ENCODE peak calls at places on chromosomes 1 and 21, in six cellular contexts. One of them, this sample, is unnamed.
A peak's percentile ranks its signal among the peaks of the same experiment; 100 is the strongest.

GRCh38 chr21:31656199-31657095 is 3.0 kb upstream of the SOD1 start:
- DNase-seq in NCI-H1417: no peak
- DNase-seq in anterior cingulate cortex: no peak
- DNase-seq in activated naive CD4-positive, alpha-beta T cell: no peak
- DNase-seq in GM03348: no peak
- DNase-seq in NCI-H1092: no peak
- DNase-seq in this sample: no peak

GRCh38 chr1:168114845-168115244 is 21.9 kb downstream of the GPR161 start:
- DNase-seq in NCI-H1417: no peak
- DNase-seq in anterior cingulate cortex: no peak
- DNase-seq in activated naive CD4-positive, alpha-beta T cell: no peak
- DNase-seq in GM03348: no peak
- DNase-seq in NCI-H1092: no peak
- DNase-seq in this sample: no peak

GRCh38 chr1:154772611-154773515 is 97.2 kb downstream of the KCNN3 start:
- DNase-seq in NCI-H1417: no peak
- DNase-seq in anterior cingulate cortex: no peak
- DNase-seq in activated naive CD4-positive, alpha-beta T cell: no peak
- DNase-seq in GM03348: no peak
- DNase-seq in NCI-H1092: no peak
- DNase-seq in this sample: no peak

GRCh38 chr1:65254320-65255087 is 54.8 kb upstream of the DNAJC6 start:
- DNase-seq in NCI-H1417: peak; percentile 90
- DNase-seq in anterior cingulate cortex: peak; percentile 84
- DNase-seq in activated naive CD4-positive, alpha-beta T cell: peak; percentile 63
- DNase-seq in GM03348: peak; percentile 95
- DNase-seq in NCI-H1092: peak; percentile 51
- DNase-seq in this sample: no peak

GRCh38 chr1:208203848-208204609 is 40.2 kb downstream of the PLXNA2 start:
- DNase-seq in NCI-H1417: no peak
- DNase-seq in anterior cingulate cortex: no peak
- DNase-seq in activated naive CD4-positive, alpha-beta T cell: no peak
- DNase-seq in GM03348: peak; percentile 63
- DNase-seq in NCI-H1092: peak; percentile 57
- DNase-seq in this sample: no peak

GRCh38 chr1:204147392-204148097 is 4.3 kb downstream of the ETNK2 start:
- DNase-seq in NCI-H1417: no peak
- DNase-seq in anterior cingulate cortex: no peak
- DNase-seq in activated naive CD4-positive, alpha-beta T cell: no peak
- DNase-seq in GM03348: no peak
- DNase-seq in NCI-H1092: no peak
- DNase-seq in this sample: no peak

GRCh38 chr1:199205740-199206139 is 566.9 kb downstream of the PTPRC start:
- DNase-seq in NCI-H1417: no peak
- DNase-seq in anterior cingulate cortex: no peak
- DNase-seq in activated naive CD4-positive, alpha-beta T cell: no peak
- DNase-seq in GM03348: no peak
- DNase-seq in NCI-H1092: no peak
- DNase-seq in this sample: no peak

GRCh38 chr1:37298769-37299168 is 175.6 kb upstream of the ZC3H12A start:
- DNase-seq in NCI-H1417: no peak
- DNase-seq in anterior cingulate cortex: no peak
- DNase-seq in activated naive CD4-positive, alpha-beta T cell: no peak
- DNase-seq in GM03348: no peak
- DNase-seq in NCI-H1092: no peak
- DNase-seq in this sample: no peak

GRCh38 chr1:233057836-233058235 is 107.4 kb downstream of the NTPCR start:
- DNase-seq in NCI-H1417: no peak
- DNase-seq in anterior cingulate cortex: no peak
- DNase-seq in activated naive CD4-positive, alpha-beta T cell: no peak
- DNase-seq in GM03348: no peak
- DNase-seq in NCI-H1092: no peak
- DNase-seq in this sample: no peak

GRCh38 chr1:16055613-16056520 is 12.3 kb downstream of the CLCNKB start:
- DNase-seq in NCI-H1417: peak; percentile 80
- DNase-seq in anterior cingulate cortex: peak; percentile 45
- DNase-seq in activated naive CD4-positive, alpha-beta T cell: peak; percentile 33
- DNase-seq in GM03348: peak; percentile 88
- DNase-seq in NCI-H1092: peak; percentile 88
- DNase-seq in this sample: peak; percentile 33